ENCODE peak calls at places on chromosomes 1 and 21, in seven cellular contexts. B is activated CD4-positive, alpha-beta T cell treated with anti-CD3 and anti-CD28 coated beads, Interleukin-2, amount 50 U/mL, for 24 hours; X is Calu3; Q is NCI-H2081; E is CD8-positive, alpha-beta memory T cell; O is T follicular helper cell; J is occipital lobe. F is an unnamed sample.

GRCh38 chr1:53127546-53127945 is 14.9 kb downstream of the SLC1A7 start:
- DNase-seq in J (no peak), E (no peak), Q (no peak), B (no peak), O (no peak), X (no peak), F (no peak)

GRCh38 chr1:248872752-248873408 is 14.0 kb upstream of the ZNF692 start:
- DNase-seq in X (peak), J (peak), B (peak), O (no peak), Q (peak), E (peak), F (peak)

GRCh38 chr1:100606438-100606837 is 68.5 kb downstream of the GPR88 start:
- DNase-seq in X (peak), O (no peak), B (no peak), E (no peak), Q (peak), J (no peak), F (no peak)

GRCh38 chr1:114707604-114708003 is 9.0 kb downstream of the NRAS start:
- DNase-seq in Q (no peak), B (no peak), E (no peak), J (no peak), O (no peak), X (no peak), F (no peak)

GRCh38 chr21:40299441-40299840 is 432.2 kb downstream of the PCP4 start:
- DNase-seq in B (no peak), E (no peak), X (no peak), J (no peak), Q (no peak), O (no peak), F (no peak)

GRCh38 chr21:42406201-42406601 is 2.5 kb downstream of the UBASH3A start:
- DNase-seq in O (no peak), E (peak), X (no peak), J (no peak), Q (no peak), B (no peak), F (peak)

GRCh38 chr1:176696109-176696508 is 233.1 kb downstream of the PAPPA2 start:
- DNase-seq in X (peak), O (no peak), E (no peak), B (no peak), Q (no peak), J (no peak), F (no peak)

GRCh38 chr1:153945795-153946621 is 510 bp downstream of the DENND4B start:
- DNase-seq in J (peak), B (peak), E (peak), X (peak), Q (peak), O (peak), F (peak)

GRCh38 chr1:15442759-15443158 is 4.5 kb downstream of the CTRC start:
- DNase-seq in Q (no peak), E (no peak), B (no peak), X (no peak), O (no peak), J (no peak), F (no peak)

GRCh38 chr1:64895500-64895899 is 70.8 kb downstream of the JAK1 start:
- DNase-seq in B (no peak), X (no peak), Q (no peak), E (no peak), O (no peak), J (no peak), F (no peak)

GRCh38 chr1:21696931-21697330 is 27.8 kb upstream of the RAP1GAP start:
- DNase-seq in E (no peak), O (no peak), X (no peak), Q (no peak), J (no peak), B (no peak), F (no peak)

GRCh38 chr1:109877320-109877771 is 33.3 kb upstream of the CSF1 start:
- DNase-seq in E (no peak), X (peak), B (no peak), J (peak), Q (no peak), O (no peak), F (no peak)

GRCh38 chr1:206117151-206117948 is at the start of gene AVPR1B:
- DNase-seq in O (no peak), E (no peak), J (peak), X (peak), Q (peak), B (no peak), F (no peak)

GRCh38 chr1:177983087-177983823 is 13.4 kb upstream of the SEC16B start:
- DNase-seq in Q (no peak), X (no peak), J (no peak), B (no peak), E (no peak), O (no peak), F (no peak)

GRCh38 chr1:176479920-176480319 is 16.9 kb downstream of the PAPPA2 start:
- DNase-seq in B (no peak), O (no peak), X (no peak), J (no peak), Q (no peak), E (no peak), F (no peak)

GRCh38 chr1:46530311-46530710 is 21.1 kb downstream of the KNCN start:
- DNase-seq in Q (no peak), X (no peak), E (no peak), B (no peak), O (no peak), J (no peak), F (no peak)

GRCh38 chr1:12083766-12084165 is 20.7 kb downstream of the TNFRSF8 start:
- DNase-seq in Q (no peak), B (no peak), E (no peak), X (no peak), J (no peak), O (no peak), F (no peak)

GRCh38 chr21:30340714-30341573 is 3.5 kb upstream of the KRTAP27-1 start:
- DNase-seq in J (no peak), X (peak), Q (peak), O (peak), E (no peak), B (no peak), F (peak)

GRCh38 chr1:207282496-207283380 is 38.7 kb upstream of the CD55 start:
- DNase-seq in Q (no peak), B (no peak), J (no peak), O (no peak), E (no peak), X (peak), F (no peak)

GRCh38 chr1:209199822-209200221 is 383.7 kb upstream of the CAMK1G start:
- DNase-seq in O (no peak), Q (no peak), B (no peak), E (no peak), X (no peak), J (no peak), F (no peak)

GRCh38 chr21:36466061-36466511 is 13.8 kb downstream of the CLDN14 start:
- DNase-seq in O (no peak), J (no peak), E (no peak), X (no peak), Q (no peak), B (no peak), F (no peak)

GRCh38 chr1:212814548-212814947 is 22.9 kb downstream of the TATDN3 start:
- DNase-seq in O (no peak), J (no peak), B (no peak), Q (peak), X (no peak), E (no peak), F (no peak)

F was measured in CD4-positive, CD25-positive, alpha-beta regulatory T cell.